ENCODE peak calls at places on chromosomes 11 and 22, in four cellular contexts. A is cerebellum; B is bronchial epithelial cell; O is CD4-positive, CD25-positive, alpha-beta regulatory T cell. G is an unnamed sample.

GRCh38 chr11:60785136-60785535 is at the start of gene MS4A10:
- DNase-seq in A (no peak), O (no peak), B (no peak), G (no peak)

GRCh38 chr11:116175707-116176106 is 597.1 kb downstream of the BUD13 start:
- DNase-seq in O (no peak), B (no peak), A (peak; percentile 62), G (peak; percentile 10)

GRCh38 chr22:18032455-18033101 is 8.2 kb upstream of the MICAL3 start:
- DNase-seq in B (peak; percentile 94), O (no peak), A (peak; percentile 81), G (peak; percentile 54)

GRCh38 chr11:86805873-86806310 is 5.5 kb downstream of the PRSS23 start:
- DNase-seq in B (peak; percentile 70), A (no peak), O (no peak), G (no peak)

GRCh38 chr11:8251767-8252295 is 11.8 kb downstream of the LMO1 start:
- DNase-seq in O (no peak), B (no peak), A (no peak), G (no peak)

GRCh38 chr11:125346565-125347260 is 149.4 kb downstream of the FEZ1 start:
- DNase-seq in O (no peak), A (no peak), B (no peak), G (no peak)

GRCh38 chr22:36816635-36817428 is at the start of gene PVALB:
- DNase-seq in B (no peak), A (peak; percentile 39), O (no peak), G (no peak)

GRCh38 chr22:29625090-29625825 is 21.8 kb downstream of the NF2 start:
- DNase-seq in B (peak; percentile 64), O (peak; percentile 13), A (peak; percentile 68), G (peak; percentile 48)

GRCh38 chr11:12841946-12842630 is 167.0 kb upstream of the RASSF10 start:
- DNase-seq in O (no peak), B (peak; percentile 69), A (no peak), G (peak; percentile 30)